ENCODE peak calls at places on chromosomes 5 and 9, in six cellular contexts. U, M, R, B, J and F are unnamed samples.

GRCh38 chr5:176695073-176695472 is 47.8 kb downstream of the TSPAN17 start:
- DNase-seq in J (no peak), M (no peak), U (no peak), B (no peak), R (no peak), F (no peak)

GRCh38 chr9:126701820-126702500 is 88.2 kb downstream of the LMX1B start:
- DNase-seq in J (no peak), U (peak; percentile 12), M (no peak), B (no peak), R (no peak), F (no peak)

GRCh38 chr5:116626272-116626723 is 51.7 kb upstream of the SEMA6A start:
- DNase-seq in R (peak; percentile 65), U (peak; percentile 88), B (peak; percentile 69), J (no peak), M (no peak), F (no peak)

GRCh38 chr5:29208026-29208425 is 1985.5 kb upstream of the CDH6 start:
- DNase-seq in R (no peak), M (no peak), J (no peak), U (no peak), B (no peak), F (no peak)

GRCh38 chr5:158121678-158122077 is 262.7 kb upstream of the CLINT1 start:
- DNase-seq in B (no peak), R (no peak), U (no peak), M (no peak), J (no peak), F (no peak)

GRCh38 chr5:124544366-124545055 is 201.9 kb downstream of the ZNF608 start:
- DNase-seq in R (no peak), U (no peak), M (no peak), B (peak; percentile 53), J (no peak), F (no peak)

GRCh38 chr9:87714819-87715218 is 11.1 kb upstream of the CTSL start:
- DNase-seq in R (peak; percentile 92), M (peak; percentile 82), B (peak; percentile 58), U (no peak), J (no peak), F (peak; percentile 93)

GRCh38 chr9:15873573-15874177 is 320.8 kb downstream of the CCDC171 start:
- DNase-seq in M (no peak), R (no peak), U (no peak), B (no peak), J (no peak), F (peak; percentile 72)

GRCh38 chr9:109381011-109381729 is 60.3 kb upstream of the EPB41L4B start:
- DNase-seq in U (no peak), J (peak; percentile 92), R (no peak), M (no peak), B (no peak), F (no peak)

GRCh38 chr5:42677156-42677842 is 79.3 kb upstream of the CCDC152 start:
- DNase-seq in R (no peak), B (no peak), M (peak; percentile 30), J (no peak), U (no peak), F (no peak)

GRCh38 chr9:33517373-33517772 is 6.7 kb upstream of the ANKRD18B start:
- DNase-seq in U (no peak), J (no peak), M (no peak), R (peak; percentile 43), B (no peak), F (peak; percentile 55)

GRCh38 chr5:55816342-55816741 is 34.8 kb upstream of the IL31RA start:
- DNase-seq in U (no peak), J (peak; percentile 25), M (no peak), R (no peak), B (no peak), F (no peak)

GRCh38 chr5:95565280-95565920 is 10.5 kb downstream of the ARSK start:
- DNase-seq in U (no peak), M (no peak), R (no peak), J (no peak), B (no peak), F (no peak)

GRCh38 chr9:102521097-102521755 is 473.9 kb upstream of the CYLC2 start:
- DNase-seq in J (no peak), R (no peak), B (no peak), U (no peak), M (no peak), F (no peak)

GRCh38 chr9:120921751-120922181 is 4.8 kb downstream of the TRAF1 start:
- DNase-seq in J (no peak), B (no peak), R (no peak), M (no peak), U (no peak), F (no peak)
- TF ChIP-seq POLR2A in J (no peak), B (no peak), R (no peak), M (no peak), U (no peak), F (no peak)

GRCh38 chr5:80967500-80968181 is 7.5 kb downstream of the RASGRF2 start:
- DNase-seq in M (peak; percentile 88), J (peak; percentile 38), B (no peak), U (no peak), R (no peak), F (no peak)
- TF ChIP-seq POLR2A in M (no peak), J (no peak), B (peak; percentile 17), U (no peak), R (no peak), F (no peak)

GRCh38 chr9:76396144-76396543 is 1.9 kb upstream of the RFK start:
- DNase-seq in B (no peak), M (no peak), R (no peak), J (no peak), U (no peak), F (no peak)

GRCh38 chr9:76394896-76395244 is 644 bp upstream of the RFK start:
- DNase-seq in R (peak; percentile 66), B (peak; percentile 62), U (peak; percentile 53), M (peak; percentile 43), J (peak; percentile 44), F (peak; percentile 93)

GRCh38 chr9:76395381-76395780 is 1.2 kb upstream of the RFK start:
- DNase-seq in R (no peak), M (no peak), U (no peak), B (no peak), J (no peak), F (peak; percentile 40)

GRCh38 chr9:76396597-76396996 is 2.4 kb upstream of the RFK start:
- DNase-seq in U (no peak), B (no peak), M (no peak), J (no peak), R (no peak), F (no peak)

DNA sequence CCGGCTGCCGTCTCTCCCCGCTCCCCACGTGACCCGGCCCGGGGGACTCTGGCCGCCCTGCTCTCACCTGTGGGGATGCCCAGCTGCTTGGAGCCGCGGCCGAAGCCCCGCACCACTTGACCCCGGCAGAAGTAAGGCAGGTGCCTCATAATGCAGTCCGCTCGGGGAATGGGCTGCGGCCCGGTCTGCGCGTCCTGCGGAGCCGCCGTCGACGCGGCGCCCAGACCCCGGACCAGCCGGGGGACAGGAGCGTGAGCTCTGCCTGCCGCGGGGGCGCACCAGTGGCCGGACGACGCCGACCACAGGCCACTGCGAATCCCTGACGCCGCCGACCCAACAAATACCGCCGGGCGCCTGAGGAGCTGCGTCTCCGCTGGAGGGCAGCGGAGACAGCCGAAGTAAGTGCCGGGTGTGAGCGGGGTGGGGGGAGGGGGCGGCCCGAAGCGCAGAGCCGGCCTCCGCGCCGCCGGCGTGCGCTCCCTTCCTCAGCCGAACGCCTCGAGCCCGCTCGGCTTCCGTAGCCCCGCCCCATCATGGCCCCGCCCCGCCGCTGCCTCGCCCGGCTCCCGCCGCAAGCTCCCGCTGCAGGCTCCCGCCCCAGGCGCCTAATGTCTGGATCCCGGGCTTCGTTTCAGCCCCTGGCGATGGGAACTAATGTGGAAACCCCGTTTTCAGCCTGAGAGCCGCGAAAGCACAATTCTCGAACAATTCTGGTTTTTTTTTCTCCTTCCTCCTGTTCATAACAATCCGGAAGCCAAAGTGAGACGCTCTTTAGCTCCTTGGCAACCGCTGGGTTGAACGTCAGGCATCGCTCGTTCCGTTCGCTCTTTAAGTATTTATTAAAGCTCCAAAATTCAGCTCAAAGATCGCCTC is at the start of gene RFK:
- DNase-seq in J (peak; percentile 97), R (peak; percentile 94), U (peak; percentile 94), M (peak; percentile 92), B (peak; percentile 86), F (peak; percentile 96)
- TF ChIP-seq POLR2A in J (peak; percentile 75), R (peak; percentile 93), U (no peak), M (peak; percentile 52), B (peak; percentile 65), F (peak; percentile 91)

DNA sequence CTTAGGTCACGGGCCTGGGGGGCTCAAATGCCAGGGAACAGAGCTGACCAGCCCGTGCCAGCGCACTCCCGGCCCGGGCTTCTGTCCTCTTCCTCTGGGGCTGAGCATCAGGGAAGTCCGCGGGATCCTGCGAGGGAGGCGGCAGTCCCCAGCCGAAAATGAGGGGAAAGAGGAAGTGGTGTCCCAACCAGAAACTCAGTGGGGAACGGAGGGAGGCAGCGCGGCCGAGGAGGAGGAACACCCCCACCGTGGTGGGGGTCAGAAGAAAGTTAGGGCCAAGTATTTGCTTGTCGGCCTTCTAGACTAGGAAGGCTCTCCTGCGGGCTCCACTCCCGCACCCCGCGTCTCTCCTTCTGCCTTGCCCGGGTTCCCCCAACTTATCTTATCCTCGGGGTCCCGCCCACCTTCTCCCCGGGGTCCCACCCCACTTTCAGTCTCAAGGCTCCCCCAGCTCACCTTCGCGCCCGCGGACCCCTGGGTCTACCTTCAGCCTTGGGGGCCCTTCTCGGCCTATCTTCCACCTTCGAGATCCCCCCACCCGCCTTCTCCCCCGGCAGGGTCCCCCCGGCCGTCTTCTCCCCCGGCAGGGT is 583 bp upstream of the PHF2 start:
- DNase-seq in B (no peak), J (peak; percentile 75), R (peak; percentile 58), M (peak; percentile 46), U (peak; percentile 63), F (peak; percentile 81)
- TF ChIP-seq POLR2A in B (peak; percentile 32), J (no peak), R (peak; percentile 67), M (peak; percentile 39), U (no peak), F (peak; percentile 82)

GRCh38 chr9:10015755-10016154 is 597.0 kb downstream of the PTPRD start:
- DNase-seq in R (no peak), U (no peak), M (no peak), B (no peak), J (no peak), F (no peak)
- TF ChIP-seq POLR2A in R (no peak), U (no peak), M (no peak), B (no peak), J (no peak), F (no peak)

GRCh38 chr9:69460002-69460401 is 135.0 kb downstream of the ENTREP1 start:
- DNase-seq in B (no peak), M (no peak), J (no peak), R (no peak), U (no peak), F (no peak)

GRCh38 chr9:69461488-69461887 is 136.5 kb downstream of the ENTREP1 start:
- DNase-seq in B (no peak), M (no peak), J (no peak), R (no peak), U (no peak), F (no peak)

GRCh38 chr9:69461084-69461483 is 136.1 kb downstream of the ENTREP1 start:
- DNase-seq in J (no peak), R (no peak), U (no peak), B (no peak), M (no peak), F (no peak)

GRCh38 chr9:69463497-69464068 is 138.6 kb downstream of the ENTREP1 start:
- DNase-seq in U (no peak), M (no peak), R (no peak), J (no peak), B (no peak), F (no peak)

GRCh38 chr9:69462394-69462793 is 137.4 kb downstream of the ENTREP1 start:
- DNase-seq in J (no peak), R (no peak), B (no peak), M (no peak), U (no peak), F (no peak)
- TF ChIP-seq POLR2A in J (no peak), R (no peak), B (no peak), M (no peak), U (no peak), F (no peak)